ENCODE peak calls at places on chromosome 1, in nine cellular contexts. One of them, this sample, is unnamed.

GRCh38 chr1:14296795-14297194 is 301.7 kb upstream of the KAZN start:
- DNase-seq in RWPE1: no peak
- DNase-seq in A549: no peak
- DNase-seq in prostate gland: no peak
- DNase-seq in neural crest cell: no peak
- DNase-seq in glutamatergic neuron: no peak
- DNase-seq in lower leg skin: no peak
- DNase-seq in osteocyte: no peak
- DNase-seq in mammary epithelial cell: no peak
- DNase-seq in this sample: no peak

GRCh38 chr1:215252164-215252563 is 169.6 kb downstream of the KCNK2 start:
- DNase-seq in lower leg skin: no peak
- DNase-seq in prostate gland: no peak
- DNase-seq in A549: no peak
- DNase-seq in osteocyte: no peak
- DNase-seq in RWPE1: no peak
- DNase-seq in neural crest cell: no peak
- DNase-seq in mammary epithelial cell: no peak
- DNase-seq in glutamatergic neuron: no peak
- DNase-seq in this sample: no peak

GRCh38 chr1:54257876-54258275 is 57.9 kb downstream of the MRPL37 start:
- DNase-seq in mammary epithelial cell: no peak
- DNase-seq in A549: no peak
- DNase-seq in osteocyte: no peak
- DNase-seq in glutamatergic neuron: no peak
- DNase-seq in neural crest cell: no peak
- DNase-seq in RWPE1: no peak
- DNase-seq in lower leg skin: no peak
- DNase-seq in prostate gland: no peak
- DNase-seq in this sample: no peak

GRCh38 chr1:236913371-236914037 is 90.7 kb downstream of the MT1HL1 start:
- DNase-seq in prostate gland: no peak
- DNase-seq in glutamatergic neuron: no peak
- DNase-seq in mammary epithelial cell: peak; percentile 44
- DNase-seq in osteocyte: no peak
- DNase-seq in RWPE1: no peak
- DNase-seq in lower leg skin: no peak
- DNase-seq in neural crest cell: no peak
- DNase-seq in A549: no peak
- DNase-seq in this sample: no peak

GRCh38 chr1:108628666-108629065 is 32.2 kb downstream of the HENMT1 start:
- DNase-seq in RWPE1: no peak
- DNase-seq in prostate gland: no peak
- DNase-seq in osteocyte: no peak
- DNase-seq in neural crest cell: no peak
- DNase-seq in glutamatergic neuron: no peak
- DNase-seq in lower leg skin: no peak
- DNase-seq in mammary epithelial cell: no peak
- DNase-seq in A549: no peak
- DNase-seq in this sample: no peak

GRCh38 chr1:81703736-81704463 is 96.8 kb upstream of the ADGRL2 start:
- DNase-seq in osteocyte: no peak
- DNase-seq in lower leg skin: no peak
- DNase-seq in mammary epithelial cell: peak; percentile 75
- DNase-seq in glutamatergic neuron: peak; percentile 60
- DNase-seq in A549: peak; percentile 31
- DNase-seq in neural crest cell: no peak
- DNase-seq in prostate gland: no peak
- DNase-seq in RWPE1: no peak
- DNase-seq in this sample: no peak

GRCh38 chr1:157154940-157155514 is 16.8 kb upstream of the ETV3 start:
- DNase-seq in A549: peak; percentile 71
- DNase-seq in glutamatergic neuron: no peak
- DNase-seq in neural crest cell: no peak
- DNase-seq in mammary epithelial cell: peak; percentile 52
- DNase-seq in RWPE1: no peak
- DNase-seq in osteocyte: no peak
- DNase-seq in prostate gland: no peak
- DNase-seq in lower leg skin: no peak
- DNase-seq in this sample: no peak

GRCh38 chr1:147091801-147092200 is 80.5 kb downstream of the PRKAB2 start:
- DNase-seq in glutamatergic neuron: no peak
- DNase-seq in RWPE1: no peak
- DNase-seq in A549: no peak
- DNase-seq in lower leg skin: no peak
- DNase-seq in neural crest cell: no peak
- DNase-seq in osteocyte: no peak
- DNase-seq in mammary epithelial cell: peak; percentile 74
- DNase-seq in prostate gland: no peak
- DNase-seq in this sample: no peak

GRCh38 chr1:195717651-195718050 is 890.6 kb downstream of the KCNT2 start:
- DNase-seq in RWPE1: peak; percentile 34
- DNase-seq in osteocyte: no peak
- DNase-seq in A549: peak; percentile 19
- DNase-seq in mammary epithelial cell: peak; percentile 13
- DNase-seq in glutamatergic neuron: no peak
- DNase-seq in prostate gland: no peak
- DNase-seq in neural crest cell: no peak
- DNase-seq in lower leg skin: no peak
- DNase-seq in this sample: no peak

GRCh38 chr1:109980324-109981127 is 4.0 kb upstream of the AHCYL1 start:
- DNase-seq in A549: peak; percentile 70
- DNase-seq in osteocyte: no peak
- DNase-seq in glutamatergic neuron: no peak
- DNase-seq in neural crest cell: no peak
- DNase-seq in RWPE1: peak; percentile 66
- DNase-seq in mammary epithelial cell: peak; percentile 37
- DNase-seq in prostate gland: no peak
- DNase-seq in lower leg skin: no peak
- DNase-seq in this sample: no peak

GRCh38 chr1:151805066-151805820 is at the start of gene LINGO4:
- DNase-seq in osteocyte: no peak
- DNase-seq in prostate gland: no peak
- DNase-seq in RWPE1: no peak
- DNase-seq in mammary epithelial cell: no peak
- DNase-seq in lower leg skin: peak; percentile 80
- DNase-seq in glutamatergic neuron: no peak
- DNase-seq in A549: no peak
- DNase-seq in neural crest cell: no peak
- DNase-seq in this sample: no peak

GRCh38 chr1:223091928-223092327 is 51.1 kb downstream of the TLR5 start:
- DNase-seq in osteocyte: no peak
- DNase-seq in mammary epithelial cell: no peak
- DNase-seq in glutamatergic neuron: no peak
- DNase-seq in neural crest cell: no peak
- DNase-seq in lower leg skin: no peak
- DNase-seq in RWPE1: no peak
- DNase-seq in A549: no peak
- DNase-seq in prostate gland: no peak
- DNase-seq in this sample: no peak

GRCh38 chr1:11784993-11785769 is 20.6 kb downstream of the MTHFR start:
- DNase-seq in lower leg skin: peak; percentile 93
- DNase-seq in A549: peak; percentile 63
- DNase-seq in neural crest cell: peak; percentile 65
- DNase-seq in prostate gland: peak; percentile 49
- DNase-seq in osteocyte: peak; percentile 86
- DNase-seq in RWPE1: peak; percentile 55
- DNase-seq in glutamatergic neuron: peak; percentile 81
- DNase-seq in mammary epithelial cell: peak; percentile 27
- DNase-seq in this sample: no peak

GRCh38 chr1:101365881-101366280 is 129.1 kb downstream of the S1PR1 start:
- DNase-seq in lower leg skin: no peak
- DNase-seq in mammary epithelial cell: no peak
- DNase-seq in A549: no peak
- DNase-seq in neural crest cell: no peak
- DNase-seq in prostate gland: no peak
- DNase-seq in glutamatergic neuron: no peak
- DNase-seq in RWPE1: no peak
- DNase-seq in osteocyte: no peak
- DNase-seq in this sample: no peak

GRCh38 chr1:110056776-110057175 is 13.7 kb downstream of the ALX3 start:
- DNase-seq in neural crest cell: no peak
- DNase-seq in RWPE1: peak; percentile 26
- DNase-seq in A549: no peak
- DNase-seq in lower leg skin: no peak
- DNase-seq in prostate gland: no peak
- DNase-seq in mammary epithelial cell: peak; percentile 87
- DNase-seq in osteocyte: no peak
- DNase-seq in glutamatergic neuron: no peak
- DNase-seq in this sample: no peak

GRCh38 chr1:185864331-185864730 is 130.1 kb downstream of the HMCN1 start:
- DNase-seq in glutamatergic neuron: no peak
- DNase-seq in mammary epithelial cell: no peak
- DNase-seq in neural crest cell: no peak
- DNase-seq in prostate gland: no peak
- DNase-seq in RWPE1: no peak
- DNase-seq in lower leg skin: no peak
- DNase-seq in osteocyte: no peak
- DNase-seq in A549: no peak
- DNase-seq in this sample: no peak

DNA sequence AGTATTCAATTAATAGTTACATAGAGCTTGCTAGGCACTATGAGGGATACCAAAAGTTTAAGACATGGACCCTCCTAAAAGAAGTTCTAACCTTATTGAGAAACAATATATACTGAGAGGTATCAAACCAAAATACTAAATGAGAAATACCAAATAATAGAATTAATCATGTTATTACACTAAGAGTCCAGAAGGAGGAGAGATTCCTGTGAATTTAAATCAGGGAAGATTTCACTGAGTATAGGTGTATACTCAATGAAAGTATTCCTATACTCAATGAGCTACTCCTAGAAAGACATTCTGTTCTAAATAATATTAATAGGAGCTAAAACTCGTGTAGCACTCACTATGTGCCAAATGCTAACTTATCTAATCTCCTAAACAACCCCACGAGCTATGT is 9.4 kb downstream of the CR1L start:
- DNase-seq in mammary epithelial cell: no peak
- DNase-seq in osteocyte: no peak
- DNase-seq in RWPE1: no peak
- DNase-seq in glutamatergic neuron: no peak
- DNase-seq in lower leg skin: no peak
- DNase-seq in prostate gland: no peak
- DNase-seq in neural crest cell: no peak
- DNase-seq in A549: peak; percentile 8
- DNase-seq in this sample: no peak
- TF ChIP-seq CTCF in mammary epithelial cell: peak; percentile 14
- TF ChIP-seq CTCF in osteocyte: peak; percentile 39
- TF ChIP-seq CTCF in RWPE1: no peak
- TF ChIP-seq CTCF in glutamatergic neuron: no peak
- TF ChIP-seq CTCF in lower leg skin: no peak
- TF ChIP-seq CTCF in prostate gland: peak; percentile 5
- TF ChIP-seq CTCF in neural crest cell: peak; percentile 52
- TF ChIP-seq CTCF in A549: peak; percentile 45
- TF ChIP-seq CTCF in this sample: peak; percentile 46

GRCh38 chr1:231940116-231940515 is 313.5 kb downstream of the DISC1 start:
- DNase-seq in RWPE1: no peak
- DNase-seq in A549: no peak
- DNase-seq in glutamatergic neuron: no peak
- DNase-seq in mammary epithelial cell: no peak
- DNase-seq in osteocyte: no peak
- DNase-seq in prostate gland: no peak
- DNase-seq in neural crest cell: no peak
- DNase-seq in lower leg skin: no peak
- DNase-seq in this sample: no peak
- TF ChIP-seq CTCF in RWPE1: no peak
- TF ChIP-seq CTCF in A549: no peak
- TF ChIP-seq CTCF in glutamatergic neuron: no peak
- TF ChIP-seq CTCF in mammary epithelial cell: no peak
- TF ChIP-seq CTCF in osteocyte: no peak
- TF ChIP-seq CTCF in prostate gland: no peak
- TF ChIP-seq CTCF in neural crest cell: no peak
- TF ChIP-seq CTCF in lower leg skin: no peak
- TF ChIP-seq CTCF in this sample: no peak

GRCh38 chr1:161747789-161748188 is 1.8 kb upstream of the DUSP12 start:
- DNase-seq in osteocyte: no peak
- DNase-seq in A549: no peak
- DNase-seq in RWPE1: no peak
- DNase-seq in lower leg skin: no peak
- DNase-seq in glutamatergic neuron: no peak
- DNase-seq in neural crest cell: no peak
- DNase-seq in prostate gland: no peak
- DNase-seq in mammary epithelial cell: no peak
- DNase-seq in this sample: no peak

DNA sequence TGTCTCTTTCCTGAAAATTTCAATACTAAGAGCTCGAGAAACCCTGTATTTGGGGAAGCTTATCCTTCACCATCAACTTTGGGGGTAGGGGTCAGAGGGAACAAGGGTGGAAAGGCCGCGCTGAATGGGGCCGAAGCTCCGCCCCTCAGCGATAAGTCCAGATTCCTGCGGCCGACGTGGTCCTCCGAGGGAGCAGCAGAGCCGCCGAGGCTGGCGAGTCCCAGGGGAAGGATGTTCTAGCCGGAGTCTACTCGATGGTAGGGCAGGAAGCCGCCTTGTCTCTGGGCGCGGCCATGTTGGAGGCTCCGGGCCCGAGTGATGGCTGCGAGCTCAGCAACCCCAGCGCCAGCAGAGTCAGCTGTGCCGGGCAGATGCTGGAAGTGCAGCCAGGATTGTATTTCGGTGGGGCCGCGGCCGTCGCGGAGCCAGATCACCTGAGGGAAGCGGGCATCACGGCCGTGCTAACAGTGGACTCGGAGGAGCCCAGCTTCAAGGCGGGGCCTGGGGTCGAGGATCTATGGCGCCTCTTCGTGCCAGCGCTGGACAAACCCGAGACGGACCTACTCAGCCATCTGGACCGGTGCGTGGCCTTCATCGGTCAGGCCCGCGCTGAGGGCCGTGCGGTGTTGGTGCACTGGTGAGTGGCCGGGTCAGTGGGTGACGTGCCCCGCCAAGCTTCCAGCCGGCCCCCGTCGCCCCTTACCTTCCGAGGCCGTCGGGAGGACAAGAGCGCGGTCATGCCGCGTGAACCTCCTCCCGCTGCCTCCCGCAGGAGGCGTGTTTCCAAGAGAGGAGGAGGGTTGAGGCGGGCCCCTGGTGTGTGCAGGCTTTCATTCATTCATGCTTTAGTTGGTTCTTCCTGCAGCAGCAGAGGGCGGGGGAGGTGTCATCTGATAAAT is at the start of gene DUSP12:
- DNase-seq in neural crest cell: peak; percentile 88
- DNase-seq in mammary epithelial cell: peak; percentile 94
- DNase-seq in glutamatergic neuron: peak; percentile 97
- DNase-seq in osteocyte: peak; percentile 97
- DNase-seq in A549: peak; percentile 97
- DNase-seq in lower leg skin: peak; percentile 98
- DNase-seq in RWPE1: peak; percentile 91
- DNase-seq in prostate gland: peak; percentile 87
- DNase-seq in this sample: peak; percentile 93
- TF ChIP-seq CTCF in neural crest cell: peak; percentile 21
- TF ChIP-seq CTCF in mammary epithelial cell: no peak
- TF ChIP-seq CTCF in glutamatergic neuron: no peak
- TF ChIP-seq CTCF in osteocyte: peak; percentile 22
- TF ChIP-seq CTCF in A549: peak; percentile 24
- TF ChIP-seq CTCF in lower leg skin: no peak
- TF ChIP-seq CTCF in RWPE1: peak; percentile 27
- TF ChIP-seq CTCF in prostate gland: no peak
- TF ChIP-seq CTCF in this sample: no peak

DNA sequence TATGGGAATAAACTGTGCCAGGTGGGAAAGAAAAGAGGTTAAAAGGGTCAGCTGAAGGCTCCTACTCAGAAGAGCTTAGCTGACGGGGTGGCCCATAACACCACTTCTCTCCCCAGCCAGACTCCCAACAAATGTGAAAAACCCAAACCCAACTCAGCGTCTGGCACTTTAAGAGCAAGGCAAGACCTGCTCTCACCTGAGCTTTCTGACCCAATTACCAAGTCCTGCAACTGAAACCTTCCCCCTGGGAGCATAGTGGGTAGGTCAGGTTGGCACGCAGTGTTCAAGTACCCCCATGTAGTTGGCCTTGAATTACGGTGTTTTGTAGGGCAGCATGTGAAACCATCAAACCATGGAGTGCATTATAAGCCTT is 3.2 kb downstream of the IRF6 start:
- DNase-seq in mammary epithelial cell: peak; percentile 72
- DNase-seq in RWPE1: no peak
- DNase-seq in A549: no peak
- DNase-seq in lower leg skin: no peak
- DNase-seq in neural crest cell: no peak
- DNase-seq in glutamatergic neuron: no peak
- DNase-seq in osteocyte: no peak
- DNase-seq in prostate gland: no peak
- DNase-seq in this sample: no peak
- TF ChIP-seq CTCF in mammary epithelial cell: no peak
- TF ChIP-seq CTCF in RWPE1: no peak
- TF ChIP-seq CTCF in A549: no peak
- TF ChIP-seq CTCF in lower leg skin: no peak
- TF ChIP-seq CTCF in neural crest cell: no peak
- TF ChIP-seq CTCF in glutamatergic neuron: no peak
- TF ChIP-seq CTCF in osteocyte: no peak
- TF ChIP-seq CTCF in prostate gland: no peak
- TF ChIP-seq CTCF in this sample: no peak